ENCODE peak calls at places on chromosome 10, in seven cellular contexts. K, E, J, O, M, X and Q are unnamed samples.

GRCh38 chr10:76430330-76430729 is 998.9 kb downstream of the LRMDA start:
- DNase-seq in K (no peak), E (no peak), J (no peak), O (no peak), M (no peak), X (peak; percentile 53), Q (no peak)

GRCh38 chr10:62068464-62068863 is 167.0 kb downstream of the ARID5B start:
- DNase-seq in K (no peak), E (no peak), J (no peak), O (no peak), M (no peak), X (no peak), Q (no peak)

GRCh38 chr10:93596539-93596938 is 4.5 kb downstream of the RBP4 start:
- DNase-seq in K (no peak), E (no peak), J (peak; percentile 43), O (peak; percentile 15), M (no peak), X (no peak), Q (no peak)

GRCh38 chr10:58177362-58177947 is 90.2 kb downstream of the IPMK start:
- DNase-seq in K (no peak), E (no peak), J (peak; percentile 15), O (peak; percentile 36), M (no peak), X (peak; percentile 32), Q (no peak)

GRCh38 chr10:79488303-79488702 is 24.0 kb upstream of the EIF5AL1 start:
- DNase-seq in K (no peak), E (peak; percentile 82), J (no peak), O (peak; percentile 83), M (peak; percentile 78), X (peak; percentile 88), Q (no peak)

GRCh38 chr10:24428410-24428782 is 219.5 kb downstream of the KIAA1217 start:
- DNase-seq in K (no peak), E (peak; percentile 86), J (no peak), O (peak; percentile 40), M (no peak), X (peak; percentile 66), Q (no peak)

GRCh38 chr10:94093286-94093905 is 99.7 kb downstream of the PLCE1 start:
- DNase-seq in K (no peak), E (no peak), J (no peak), O (no peak), M (no peak), X (peak; percentile 13), Q (no peak)

GRCh38 chr10:90561666-90562065 is 296.2 kb downstream of the HTR7 start:
- DNase-seq in K (no peak), E (no peak), J (no peak), O (no peak), M (no peak), X (no peak), Q (no peak)

GRCh38 chr10:1903982-1904381 is 166.7 kb upstream of the ADARB2 start:
- DNase-seq in K (no peak), E (no peak), J (no peak), O (no peak), M (no peak), X (no peak), Q (no peak)

GRCh38 chr10:71678057-71678805 is 41.3 kb downstream of the C10orf105 start:
- DNase-seq in K (no peak), E (no peak), J (no peak), O (no peak), M (no peak), X (no peak), Q (no peak)

GRCh38 chr10:31401287-31401686 is 82.3 kb downstream of the ZEB1 start:
- DNase-seq in K (no peak), E (no peak), J (no peak), O (no peak), M (no peak), X (no peak), Q (no peak)

GRCh38 chr10:99234739-99235468 is 748 bp downstream of the HPSE2 start:
- DNase-seq in K (no peak), E (no peak), J (no peak), O (peak; percentile 10), M (no peak), X (peak; percentile 7), Q (no peak)

GRCh38 chr10:28533315-28533564 is 322 bp downstream of the WAC start:
- DNase-seq in K (no peak), E (no peak), J (no peak), O (no peak), M (no peak), X (no peak), Q (no peak)

GRCh38 chr10:69439350-69439739 is 11.9 kb upstream of the TSPAN15 start:
- DNase-seq in K (no peak), E (peak; percentile 67), J (no peak), O (no peak), M (no peak), X (peak; percentile 96), Q (peak; percentile 26)

GRCh38 chr10:119003572-119004289 is 25.8 kb upstream of the NANOS1 start:
- DNase-seq in K (no peak), E (peak; percentile 68), J (no peak), O (no peak), M (no peak), X (no peak), Q (no peak)

GRCh38 chr10:48463318-48464003 is 141.4 kb downstream of the ARHGAP22 start:
- DNase-seq in K (no peak), E (no peak), J (no peak), O (no peak), M (no peak), X (no peak), Q (no peak)

GRCh38 chr10:52318822-52319464 is 4.9 kb downstream of the DKK1 start:
- DNase-seq in K (no peak), E (peak; percentile 93), J (peak; percentile 69), O (peak; percentile 89), M (peak; percentile 84), X (peak; percentile 96), Q (no peak)

GRCh38 chr10:103145860-103146466 is 47.1 kb downstream of the NT5C2 start:
- DNase-seq in K (no peak), E (peak; percentile 45), J (peak; percentile 42), O (peak; percentile 45), M (peak; percentile 67), X (peak; percentile 90), Q (no peak)

GRCh38 chr10:50440489-50440888 is 183.3 kb downstream of the SGMS1 start:
- DNase-seq in K (no peak), E (no peak), J (no peak), O (no peak), M (no peak), X (no peak), Q (no peak)